ENCODE peak calls at places on chromosomes 6 and 20, in nine cellular contexts. One of them, this sample, is unnamed.

GRCh38 chr20:34109442-34109841 is 2.6 kb downstream of the EIF2S2 start:
- DNase-seq in MG63: no peak
- DNase-seq in bronchial epithelial cell: no peak
- DNase-seq in heart right ventricle: no peak
- DNase-seq in H7: no peak
- DNase-seq in stomach: no peak
- DNase-seq in aorta: no peak
- DNase-seq in ovary: no peak
- DNase-seq in mammary epithelial cell: no peak
- DNase-seq in this sample: no peak

GRCh38 chr6:111069722-111070406 is 17.4 kb upstream of the SLC16A10 start:
- DNase-seq in MG63: no peak
- DNase-seq in bronchial epithelial cell: no peak
- DNase-seq in heart right ventricle: no peak
- DNase-seq in H7: no peak
- DNase-seq in stomach: no peak
- DNase-seq in aorta: no peak
- DNase-seq in ovary: no peak
- DNase-seq in mammary epithelial cell: no peak
- DNase-seq in this sample: no peak

GRCh38 chr6:161465403-161465802 is 191.5 kb upstream of the AGPAT4 start:
- DNase-seq in MG63: no peak
- DNase-seq in bronchial epithelial cell: no peak
- DNase-seq in heart right ventricle: no peak
- DNase-seq in H7: no peak
- DNase-seq in stomach: no peak
- DNase-seq in aorta: no peak
- DNase-seq in ovary: no peak
- DNase-seq in mammary epithelial cell: no peak
- DNase-seq in this sample: no peak

GRCh38 chr6:75693534-75693933 is 55.5 kb upstream of the MYO6 start:
- DNase-seq in MG63: no peak
- DNase-seq in bronchial epithelial cell: no peak
- DNase-seq in heart right ventricle: no peak
- DNase-seq in H7: no peak
- DNase-seq in stomach: no peak
- DNase-seq in aorta: no peak
- DNase-seq in ovary: no peak
- DNase-seq in mammary epithelial cell: no peak
- DNase-seq in this sample: no peak

GRCh38 chr6:56046576-56046975 is 171.2 kb upstream of the BMP5 start:
- DNase-seq in MG63: no peak
- DNase-seq in bronchial epithelial cell: peak
- DNase-seq in heart right ventricle: peak
- DNase-seq in H7: no peak
- DNase-seq in stomach: peak
- DNase-seq in aorta: peak
- DNase-seq in ovary: no peak
- DNase-seq in mammary epithelial cell: peak
- DNase-seq in this sample: no peak

GRCh38 chr20:22106308-22106938 is 401.0 kb downstream of the PAX1 start:
- DNase-seq in MG63: no peak
- DNase-seq in bronchial epithelial cell: peak
- DNase-seq in heart right ventricle: no peak
- DNase-seq in H7: peak
- DNase-seq in stomach: no peak
- DNase-seq in aorta: no peak
- DNase-seq in ovary: no peak
- DNase-seq in mammary epithelial cell: no peak
- DNase-seq in this sample: no peak

GRCh38 chr6:5191222-5191621 is 69.5 kb downstream of the LYRM4 start:
- DNase-seq in MG63: no peak
- DNase-seq in bronchial epithelial cell: no peak
- DNase-seq in heart right ventricle: no peak
- DNase-seq in H7: no peak
- DNase-seq in stomach: no peak
- DNase-seq in aorta: no peak
- DNase-seq in ovary: no peak
- DNase-seq in mammary epithelial cell: no peak
- DNase-seq in this sample: no peak

GRCh38 chr6:96704713-96705112 is 132.6 kb downstream of the GPR63 start:
- DNase-seq in MG63: no peak
- DNase-seq in bronchial epithelial cell: peak
- DNase-seq in heart right ventricle: no peak
- DNase-seq in H7: no peak
- DNase-seq in stomach: no peak
- DNase-seq in aorta: no peak
- DNase-seq in ovary: no peak
- DNase-seq in mammary epithelial cell: peak
- DNase-seq in this sample: no peak

GRCh38 chr6:45706319-45706718 is 309.3 kb downstream of the CLIC5 start:
- DNase-seq in MG63: no peak
- DNase-seq in bronchial epithelial cell: no peak
- DNase-seq in heart right ventricle: no peak
- DNase-seq in H7: no peak
- DNase-seq in stomach: no peak
- DNase-seq in aorta: no peak
- DNase-seq in ovary: no peak
- DNase-seq in mammary epithelial cell: no peak
- DNase-seq in this sample: no peak

GRCh38 chr6:111204305-111204704 is 117.0 kb downstream of the SLC16A10 start:
- DNase-seq in MG63: no peak
- DNase-seq in bronchial epithelial cell: no peak
- DNase-seq in heart right ventricle: no peak
- DNase-seq in H7: no peak
- DNase-seq in stomach: no peak
- DNase-seq in aorta: no peak
- DNase-seq in ovary: no peak
- DNase-seq in mammary epithelial cell: no peak
- DNase-seq in this sample: no peak

GRCh38 chr6:96626749-96627353 is 63.9 kb downstream of the FHL5 start:
- DNase-seq in MG63: no peak
- DNase-seq in bronchial epithelial cell: peak
- DNase-seq in heart right ventricle: no peak
- DNase-seq in H7: peak
- DNase-seq in stomach: no peak
- DNase-seq in aorta: no peak
- DNase-seq in ovary: no peak
- DNase-seq in mammary epithelial cell: peak
- DNase-seq in this sample: no peak

GRCh38 chr6:133955136-133955576 is 2.1 kb downstream of the TBPL1 start:
- DNase-seq in MG63: no peak
- DNase-seq in bronchial epithelial cell: no peak
- DNase-seq in heart right ventricle: no peak
- DNase-seq in H7: no peak
- DNase-seq in stomach: no peak
- DNase-seq in aorta: no peak
- DNase-seq in ovary: no peak
- DNase-seq in mammary epithelial cell: no peak
- DNase-seq in this sample: no peak

GRCh38 chr20:23461180-23461579 is 8.5 kb upstream of the CST11 start:
- DNase-seq in MG63: no peak
- DNase-seq in bronchial epithelial cell: no peak
- DNase-seq in heart right ventricle: no peak
- DNase-seq in H7: no peak
- DNase-seq in stomach: no peak
- DNase-seq in aorta: no peak
- DNase-seq in ovary: no peak
- DNase-seq in mammary epithelial cell: no peak
- DNase-seq in this sample: no peak

GRCh38 chr6:26012061-26012460 is 49.5 kb downstream of the TRIM38 start:
- DNase-seq in MG63: no peak
- DNase-seq in bronchial epithelial cell: no peak
- DNase-seq in heart right ventricle: no peak
- DNase-seq in H7: no peak
- DNase-seq in stomach: no peak
- DNase-seq in aorta: no peak
- DNase-seq in ovary: no peak
- DNase-seq in mammary epithelial cell: no peak
- DNase-seq in this sample: no peak

GRCh38 chr20:50895111-50895830 is 36.0 kb downstream of the ADNP start:
- DNase-seq in MG63: no peak
- DNase-seq in bronchial epithelial cell: no peak
- DNase-seq in heart right ventricle: no peak
- DNase-seq in H7: no peak
- DNase-seq in stomach: no peak
- DNase-seq in aorta: no peak
- DNase-seq in ovary: no peak
- DNase-seq in mammary epithelial cell: no peak
- DNase-seq in this sample: no peak

GRCh38 chr6:5094327-5094726 is 9.2 kb downstream of the PPP1R3G start:
- DNase-seq in MG63: peak
- DNase-seq in bronchial epithelial cell: peak
- DNase-seq in heart right ventricle: no peak
- DNase-seq in H7: no peak
- DNase-seq in stomach: no peak
- DNase-seq in aorta: no peak
- DNase-seq in ovary: no peak
- DNase-seq in mammary epithelial cell: peak
- DNase-seq in this sample: no peak

GRCh38 chr20:34017610-34018009 is 23.9 kb downstream of the RALY start:
- DNase-seq in MG63: peak
- DNase-seq in bronchial epithelial cell: peak
- DNase-seq in heart right ventricle: no peak
- DNase-seq in H7: no peak
- DNase-seq in stomach: no peak
- DNase-seq in aorta: no peak
- DNase-seq in ovary: no peak
- DNase-seq in mammary epithelial cell: peak
- DNase-seq in this sample: no peak

GRCh38 chr6:110813813-110814487 is 1.3 kb downstream of the CDK19 start:
- DNase-seq in MG63: no peak
- DNase-seq in bronchial epithelial cell: peak
- DNase-seq in heart right ventricle: no peak
- DNase-seq in H7: peak
- DNase-seq in stomach: no peak
- DNase-seq in aorta: no peak
- DNase-seq in ovary: no peak
- DNase-seq in mammary epithelial cell: peak
- DNase-seq in this sample: no peak

DNA sequence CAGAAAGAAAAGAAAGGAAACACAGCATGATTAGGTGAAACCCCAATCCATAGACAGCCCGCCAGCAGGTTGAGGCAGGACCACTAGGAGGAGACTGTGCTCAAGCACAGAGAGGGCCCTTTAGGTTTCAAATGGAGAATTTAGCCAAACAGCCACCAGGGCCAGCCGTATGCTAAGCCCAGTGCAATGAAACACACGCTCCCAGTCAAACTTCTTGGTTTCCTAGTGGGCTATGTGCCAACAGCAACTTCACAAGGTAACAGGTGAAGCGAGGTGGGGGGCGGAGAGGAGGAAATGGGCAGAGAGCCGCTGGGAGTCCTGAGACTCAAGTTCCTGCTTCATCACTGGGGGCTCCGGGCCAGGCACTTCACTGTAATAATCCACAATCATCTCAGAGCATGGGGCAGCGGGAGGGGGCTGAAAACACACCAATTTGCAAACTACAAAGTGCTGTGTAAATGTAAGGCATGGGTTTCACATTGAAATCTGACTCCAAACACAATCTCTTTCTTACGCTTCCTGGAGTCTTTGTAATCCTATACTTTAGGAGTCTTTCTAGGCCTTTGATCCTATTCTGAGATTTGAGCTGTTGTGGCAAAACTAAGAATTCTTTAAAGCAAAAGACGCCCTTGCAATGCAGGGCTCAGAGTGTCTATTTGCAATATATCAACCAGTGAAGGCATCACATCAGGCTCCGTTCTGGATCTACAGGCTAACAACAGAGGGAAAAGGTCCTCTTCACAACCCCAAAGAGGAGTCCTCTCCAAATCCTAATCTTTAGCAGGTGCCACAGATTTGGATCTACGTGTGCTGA is 117.3 kb downstream of the OPRM1 start:
- DNase-seq in MG63: no peak
- DNase-seq in bronchial epithelial cell: peak
- DNase-seq in heart right ventricle: no peak
- DNase-seq in H7: peak
- DNase-seq in stomach: peak
- DNase-seq in aorta: no peak
- DNase-seq in ovary: no peak
- DNase-seq in mammary epithelial cell: no peak
- DNase-seq in this sample: peak
- H3K4me3 ChIP-seq in MG63: no peak
- H3K4me3 ChIP-seq in bronchial epithelial cell: no peak
- H3K4me3 ChIP-seq in heart right ventricle: no peak
- H3K4me3 ChIP-seq in H7: no peak
- H3K4me3 ChIP-seq in stomach: no peak
- H3K4me3 ChIP-seq in aorta: no peak
- H3K4me3 ChIP-seq in ovary: no peak
- H3K4me3 ChIP-seq in mammary epithelial cell: no peak
- H3K4me3 ChIP-seq in this sample: no peak

GRCh38 chr20:32356935-32357868 is 929 bp upstream of the ASXL1 start:
- DNase-seq in MG63: peak
- DNase-seq in bronchial epithelial cell: peak
- DNase-seq in heart right ventricle: no peak
- DNase-seq in H7: peak
- DNase-seq in stomach: no peak
- DNase-seq in aorta: no peak
- DNase-seq in ovary: no peak
- DNase-seq in mammary epithelial cell: no peak
- DNase-seq in this sample: peak
- H3K4me3 ChIP-seq in MG63: peak
- H3K4me3 ChIP-seq in bronchial epithelial cell: peak
- H3K4me3 ChIP-seq in heart right ventricle: peak
- H3K4me3 ChIP-seq in H7: peak
- H3K4me3 ChIP-seq in stomach: peak
- H3K4me3 ChIP-seq in aorta: peak
- H3K4me3 ChIP-seq in ovary: peak
- H3K4me3 ChIP-seq in mammary epithelial cell: peak
- H3K4me3 ChIP-seq in this sample: peak

GRCh38 chr6:37566209-37566859 is 66.6 kb upstream of the CCDC167 start:
- DNase-seq in MG63: peak
- DNase-seq in bronchial epithelial cell: no peak
- DNase-seq in heart right ventricle: peak
- DNase-seq in H7: peak
- DNase-seq in stomach: peak
- DNase-seq in aorta: peak
- DNase-seq in ovary: peak
- DNase-seq in mammary epithelial cell: peak
- DNase-seq in this sample: no peak
- H3K4me3 ChIP-seq in MG63: no peak
- H3K4me3 ChIP-seq in bronchial epithelial cell: peak
- H3K4me3 ChIP-seq in heart right ventricle: peak
- H3K4me3 ChIP-seq in H7: peak
- H3K4me3 ChIP-seq in stomach: peak
- H3K4me3 ChIP-seq in aorta: peak
- H3K4me3 ChIP-seq in ovary: peak
- H3K4me3 ChIP-seq in mammary epithelial cell: peak
- H3K4me3 ChIP-seq in this sample: no peak

DNA sequence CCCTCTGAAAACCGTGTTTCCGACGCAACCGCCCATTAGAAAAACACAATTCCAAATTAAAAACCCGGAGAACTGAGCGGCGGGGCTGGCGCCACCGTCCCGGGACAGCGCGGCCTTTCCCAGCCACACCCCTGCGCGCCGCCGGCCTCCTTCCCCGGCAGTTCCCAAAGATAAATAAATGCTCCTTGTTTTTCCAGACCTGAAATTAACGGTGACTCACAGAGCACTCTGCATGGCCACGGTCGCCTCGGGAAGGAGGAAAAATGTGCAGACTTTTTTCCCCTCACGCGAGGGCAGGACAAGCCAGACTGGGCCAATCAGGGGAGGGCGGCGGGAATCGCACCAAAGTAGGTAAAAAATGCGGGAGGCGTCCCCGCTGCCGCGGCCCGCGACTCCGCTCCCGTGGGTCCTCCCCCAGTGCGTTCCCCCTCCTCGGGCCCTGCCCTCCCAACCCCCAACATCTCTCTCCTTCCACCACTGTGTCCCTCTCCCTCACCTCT is 853 bp upstream of the DSTN start:
- DNase-seq in MG63: peak
- DNase-seq in bronchial epithelial cell: peak
- DNase-seq in heart right ventricle: peak
- DNase-seq in H7: no peak
- DNase-seq in stomach: peak
- DNase-seq in aorta: peak
- DNase-seq in ovary: peak
- DNase-seq in mammary epithelial cell: peak
- DNase-seq in this sample: peak
- H3K4me3 ChIP-seq in MG63: peak
- H3K4me3 ChIP-seq in bronchial epithelial cell: peak
- H3K4me3 ChIP-seq in heart right ventricle: peak
- H3K4me3 ChIP-seq in H7: peak
- H3K4me3 ChIP-seq in stomach: peak
- H3K4me3 ChIP-seq in aorta: peak
- H3K4me3 ChIP-seq in ovary: peak
- H3K4me3 ChIP-seq in mammary epithelial cell: peak
- H3K4me3 ChIP-seq in this sample: no peak

This sample was measured in mucosa of descending colon.